ENCODE peak calls at places on chromosomes 16 and 17, in four cellular contexts. A is tibial artery, H is GM23338, G is SJCRH30. Z is an unnamed sample.

GRCh38 chr16:89318871-89319627 is 101.5 kb downstream of the ZNF778 start:
- DNase-seq in H (no peak), A (no peak), G (no peak), Z (no peak)

GRCh38 chr17:68909066-68909465 is 46.1 kb downstream of the ABCA8 start:
- DNase-seq in H (no peak), G (no peak), A (peak), Z (no peak)

GRCh38 chr17:14464741-14465140 is 163.9 kb downstream of the HS3ST3B1 start:
- DNase-seq in A (no peak), H (no peak), G (peak), Z (no peak)

GRCh38 chr17:77716289-77716929 is 242.1 kb upstream of the TNRC6C start:
- DNase-seq in A (no peak), H (no peak), G (no peak), Z (no peak)

GRCh38 chr16:30395155-30395991 is at the start of gene ZNF48:
- DNase-seq in H (peak), G (peak), A (peak), Z (peak)

GRCh38 chr17:44221072-44221861 is 1.8 kb upstream of the UBTF start:
- DNase-seq in A (peak), H (peak), G (peak), Z (peak)

GRCh38 chr17:9021158-9021984 is at the start of gene NTN1:
- DNase-seq in H (peak), A (peak), G (peak), Z (no peak)

GRCh38 chr17:68763551-68763950 is 162.4 kb upstream of the FAM20A start:
- DNase-seq in A (no peak), G (no peak), H (no peak), Z (no peak)

GRCh38 chr16:55035956-55036355 is 105.3 kb downstream of the IRX5 start:
- DNase-seq in A (no peak), H (no peak), G (no peak), Z (no peak)

GRCh38 chr17:42548993-42549755 is 3.5 kb upstream of the HSD17B1 start:
- DNase-seq in G (no peak), A (no peak), H (no peak), Z (no peak)

GRCh38 chr16:47059991-47060390 is 83.8 kb downstream of the NETO2 start:
- DNase-seq in G (no peak), A (no peak), H (no peak), Z (no peak)

DNA sequence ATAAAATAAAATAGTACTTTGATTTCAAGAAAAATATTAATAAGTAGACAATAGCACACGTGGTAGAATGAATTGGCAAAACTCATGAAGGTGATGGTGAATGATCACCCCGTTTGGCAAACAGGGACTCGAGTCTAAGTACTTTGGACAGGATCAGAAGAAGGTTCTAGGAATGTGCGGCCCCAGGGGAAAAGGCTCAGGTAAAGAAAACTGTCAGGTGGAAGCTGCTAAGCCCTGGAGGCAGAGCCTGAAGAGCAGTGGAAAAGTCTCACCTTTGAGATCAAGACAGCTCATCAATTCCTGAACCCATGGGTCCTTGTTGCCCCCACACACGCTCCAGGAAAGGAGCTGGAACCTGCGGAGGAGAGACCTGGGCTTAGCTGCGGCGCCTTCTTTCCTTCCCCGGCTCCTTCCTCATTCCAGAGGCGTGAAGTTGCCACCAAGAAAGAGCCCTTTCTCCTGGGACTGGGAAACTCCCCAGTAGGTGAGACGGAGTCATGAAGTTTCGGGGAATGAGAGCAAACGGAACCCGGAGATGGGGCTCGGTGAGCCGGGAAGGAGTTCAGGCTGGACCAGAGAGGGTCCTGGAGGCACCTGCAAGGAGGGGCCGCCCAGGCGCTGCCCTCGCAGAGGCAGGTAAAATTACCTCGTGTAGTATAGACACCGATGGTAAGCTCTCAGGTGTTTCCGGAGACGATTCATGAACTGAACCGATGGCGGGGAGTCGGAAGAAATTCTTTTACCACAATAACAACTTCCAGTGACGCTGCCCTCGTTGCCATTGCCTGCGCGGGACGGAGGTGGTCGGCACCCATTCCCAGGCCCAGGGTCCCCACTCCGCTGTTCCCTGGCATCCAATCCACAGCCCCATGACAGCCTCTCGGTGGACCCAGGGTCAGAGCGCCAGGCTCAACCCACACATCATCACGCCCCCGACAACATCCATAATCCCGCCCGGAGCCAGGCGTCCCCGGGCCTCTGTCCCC is 1.2 kb upstream of the ZMYND15 start:
- DNase-seq in A (no peak), G (no peak), H (peak), Z (no peak)
- H3K4me3 ChIP-seq in A (peak), G (no peak), H (peak), Z (peak)

GRCh38 chr17:40103742-40104095 is 3.3 kb upstream of the NR1D1 start:
- DNase-seq in H (no peak), G (no peak), A (no peak), Z (peak)
- H3K27ac ChIP-seq in H (no peak), G (no peak), A (peak), Z (peak)

GRCh38 chr16:85944572-85945423 is 45.8 kb downstream of the IRF8 start:
- DNase-seq in G (no peak), A (no peak), H (no peak), Z (no peak)
- H3K4me3 ChIP-seq in G (no peak), A (no peak), H (no peak), Z (no peak)

DNA sequence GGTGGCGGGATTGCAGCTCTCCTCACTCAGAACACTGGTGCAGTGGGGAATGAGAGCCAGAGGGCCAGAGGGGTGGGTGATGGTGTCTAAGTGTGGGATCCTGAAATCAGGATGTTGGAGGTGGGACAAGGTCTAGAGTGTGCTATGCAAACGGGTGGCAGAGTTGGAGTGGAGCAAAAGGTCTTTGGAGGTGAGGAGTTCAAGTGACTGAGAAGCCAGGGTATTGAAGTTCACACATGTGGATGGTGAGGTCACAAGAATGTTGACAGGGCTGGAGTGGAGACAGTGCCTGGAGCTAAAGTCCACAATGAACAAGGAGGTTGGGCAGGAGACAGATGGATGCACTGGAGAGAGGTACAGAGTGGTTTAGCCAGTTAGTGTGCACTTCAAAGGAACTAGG is 38.3 kb upstream of the MAP3K14 start:
- DNase-seq in H (no peak), G (no peak), A (no peak), Z (no peak)
- H3K27ac ChIP-seq in H (no peak), G (no peak), A (no peak), Z (no peak)

Z was measured in CD4-positive, CD25-positive, alpha-beta regulatory T cell.